ENCODE peak calls at places on chromosomes 4 and X, in ten cellular contexts. N is tibial nerve, O is body of pancreas, L is HCT116, F is Peyer's patch, Q is lower leg skin, X is spleen, Y is heart left ventricle, D is suprapubic skin, E is A549. K is an unnamed sample.

GRCh38 chr4:149914101-149914500 is 98.5 kb upstream of the IQCM start:
- DNase-seq in Q (no peak), F (no peak), N (no peak), Y (no peak), E (no peak), D (no peak), O (no peak), L (no peak), X (no peak), K (no peak)

GRCh38 chr4:127211377-127212268 is 421.1 kb upstream of the INTU start:
- DNase-seq in Y (no peak), X (no peak), F (no peak), O (no peak), E (no peak), L (no peak), D (no peak), N (no peak), Q (no peak), K (no peak)

GRCh38 chrX:131746491-131746968 is 202.7 kb downstream of the OR13H1 start:
- DNase-seq in X (peak; percentile 88), D (peak; percentile 86), Y (peak; percentile 87), E (peak; percentile 47), N (no peak), L (peak; percentile 2), Q (no peak), F (peak; percentile 79), O (peak; percentile 87), K (peak; percentile 83)

GRCh38 chrX:50594788-50595187 is 124.2 kb upstream of the DGKK start:
- DNase-seq in E (no peak), O (no peak), L (no peak), Y (peak; percentile 24), Q (no peak), D (no peak), N (no peak), X (no peak), F (no peak), K (no peak)

GRCh38 chrX:8191022-8191421 is 20.0 kb upstream of the VCX2 start:
- DNase-seq in L (no peak), X (no peak), F (no peak), E (no peak), Q (peak; percentile 27), O (no peak), D (no peak), N (no peak), Y (no peak), K (no peak)

GRCh38 chr4:16001484-16001858 is 38.5 kb upstream of the FGFBP2 start:
- DNase-seq in F (peak; percentile 26), L (peak; percentile 61), O (peak; percentile 43), Q (peak; percentile 59), E (peak; percentile 58), N (peak; percentile 48), X (no peak), D (peak; percentile 68), Y (peak; percentile 64), K (peak; percentile 57)

GRCh38 chrX:15882704-15883539 is 28.3 kb upstream of the AP1S2 start:
- DNase-seq in F (no peak), O (no peak), X (no peak), N (no peak), D (no peak), Q (no peak), E (no peak), Y (no peak), L (no peak), K (no peak)

GRCh38 chr4:7803992-7804758 is 135.5 kb downstream of the AFAP1 start:
- DNase-seq in E (peak; percentile 78), X (peak; percentile 91), Q (peak; percentile 80), D (peak; percentile 90), O (peak; percentile 81), Y (peak; percentile 83), N (peak; percentile 90), F (peak; percentile 71), L (peak; percentile 39), K (peak; percentile 87)

GRCh38 chr4:78962597-78963115 is 23.4 kb upstream of the PAQR3 start:
- DNase-seq in L (no peak), X (no peak), Y (no peak), O (no peak), D (no peak), F (no peak), Q (no peak), N (no peak), E (no peak), K (no peak)
- H3K4me3 ChIP-seq in L (no peak overlapping the region), X (no peak overlapping the region), Y (no peak overlapping the region), O (no peak overlapping the region), D (no peak overlapping the region), F (no peak overlapping the region), Q (no peak overlapping the region), N (no peak overlapping the region), E (no peak overlapping the region), K (no peak overlapping the region)

GRCh38 chr4:168637872-168638756 is 141.3 kb downstream of the PALLD start:
- DNase-seq in L (no peak), D (no peak), X (no peak), F (no peak), E (no peak), O (no peak), Y (no peak), Q (no peak), N (no peak), K (no peak)

GRCh38 chr4:168633474-168633873 is 136.6 kb downstream of the PALLD start:
- DNase-seq in Y (no peak), D (no peak), X (no peak), L (no peak), O (no peak), F (no peak), Q (no peak), E (no peak), N (no peak), K (no peak)

GRCh38 chr4:168636040-168636439 is 139.2 kb downstream of the PALLD start:
- DNase-seq in O (no peak), L (no peak), E (no peak), Y (no peak), Q (no peak), X (no peak), F (no peak), D (no peak), N (no peak), K (no peak)

GRCh38 chr4:168634276-168634802 is 137.5 kb downstream of the PALLD start:
- DNase-seq in Q (no peak), F (no peak), O (no peak), E (no peak), D (no peak), L (no peak), N (no peak), Y (no peak), X (no peak), K (peak; percentile 39)

GRCh38 chr4:168636506-168637176 is 139.8 kb downstream of the PALLD start:
- DNase-seq in X (no peak), Q (no peak), E (no peak), Y (no peak), F (no peak), N (no peak), O (no peak), L (no peak), D (no peak), K (no peak)
- TF ChIP-seq POLR2A in X (no peak), Q (no peak), E (no peak), Y (no peak), F (no peak), N (no peak), O (no peak), L (no peak), D (no peak), K (no peak)

GRCh38 chrX:13898084-13898483 is 81.2 kb upstream of the GPM6B start:
- DNase-seq in Q (no peak), O (no peak), D (no peak), E (no peak), Y (peak; percentile 34), L (no peak), F (no peak), N (peak; percentile 17), X (no peak), K (no peak)

GRCh38 chrX:13897571-13897970 is 80.7 kb upstream of the GPM6B start:
- DNase-seq in X (no peak), E (no peak), N (no peak), Q (no peak), F (no peak), L (no peak), O (no peak), D (no peak), Y (no peak), K (no peak)

GRCh38 chrX:13893826-13894225 is 76.9 kb upstream of the GPM6B start:
- DNase-seq in X (no peak), F (no peak), Y (peak; percentile 42), L (no peak), O (no peak), Q (no peak), E (no peak), D (no peak), N (no peak), K (no peak)

GRCh38 chrX:13892856-13893255 is 76.0 kb upstream of the GPM6B start:
- DNase-seq in D (no peak), L (no peak), N (no peak), Y (no peak), X (no peak), O (no peak), Q (no peak), F (no peak), E (no peak), K (no peak)

DNA sequence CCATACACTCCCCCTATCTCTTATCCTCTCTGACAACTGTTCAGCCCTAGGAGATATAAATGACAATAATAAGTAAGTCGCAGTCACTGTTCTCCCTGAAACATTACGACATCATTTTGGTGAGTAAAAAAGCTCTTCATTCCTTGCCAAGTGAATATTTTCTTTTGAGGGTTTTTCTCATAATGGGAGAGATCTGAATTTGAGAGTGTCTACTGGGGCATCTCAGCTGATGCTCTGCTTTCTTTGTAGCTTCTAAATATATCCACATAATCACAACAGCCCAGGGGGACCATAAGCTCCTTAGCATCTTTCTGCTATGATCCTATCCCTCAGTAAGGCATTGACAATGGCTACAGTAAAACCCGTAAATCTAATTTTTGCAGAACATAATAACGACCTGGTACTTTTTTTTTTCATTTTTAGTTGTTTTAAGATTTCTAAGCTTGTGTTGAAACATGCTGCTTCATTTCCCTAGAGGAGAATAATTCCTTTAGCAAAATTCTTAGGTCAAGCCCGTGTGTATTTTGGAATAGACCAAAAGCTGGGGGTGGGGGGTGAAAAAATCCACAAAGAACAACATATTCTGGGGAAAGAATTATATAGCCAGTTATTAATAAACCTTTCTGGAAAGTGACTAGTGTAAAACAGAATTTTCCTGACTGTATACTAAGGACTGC is 78.1 kb upstream of the GPM6B start:
- DNase-seq in D (no peak), F (no peak), Q (no peak), N (no peak), Y (no peak), X (no peak), L (no peak), O (no peak), E (no peak), K (no peak)
- H3K4me3 ChIP-seq in D (no peak overlapping the region), F (no peak overlapping the region), Q (no peak overlapping the region), N (no peak overlapping the region), Y (no peak overlapping the region), X (no peak overlapping the region), L (no peak overlapping the region), O (no peak overlapping the region), E (no peak overlapping the region), K (no peak overlapping the region)

GRCh38 chrX:109534933-109535332 is 1.7 kb upstream of the NXT2 start:
- DNase-seq in E (no peak), X (no peak), D (no peak), Y (no peak), O (no peak), L (no peak), F (no peak), N (no peak), Q (no peak), K (no peak)

GRCh38 chrX:109537324-109537665 is 651 bp downstream of the NXT2 start:
- DNase-seq in E (no peak), Q (peak; percentile 39), Y (no peak), X (no peak), F (no peak), N (peak; percentile 21), D (peak; percentile 65), O (peak; percentile 63), L (no peak), K (peak; percentile 51)

GRCh38 chrX:109535578-109535977 is 1.1 kb upstream of the NXT2 start:
- DNase-seq in E (no peak), Q (no peak), D (no peak), Y (no peak), L (no peak), F (no peak), N (no peak), O (no peak), X (no peak), K (no peak)

GRCh38 chrX:109533631-109534030 is 3.0 kb upstream of the NXT2 start:
- DNase-seq in N (no peak), E (no peak), O (peak; percentile 44), X (no peak), F (no peak), Y (no peak), D (no peak), L (no peak), Q (no peak), K (no peak)

DNA sequence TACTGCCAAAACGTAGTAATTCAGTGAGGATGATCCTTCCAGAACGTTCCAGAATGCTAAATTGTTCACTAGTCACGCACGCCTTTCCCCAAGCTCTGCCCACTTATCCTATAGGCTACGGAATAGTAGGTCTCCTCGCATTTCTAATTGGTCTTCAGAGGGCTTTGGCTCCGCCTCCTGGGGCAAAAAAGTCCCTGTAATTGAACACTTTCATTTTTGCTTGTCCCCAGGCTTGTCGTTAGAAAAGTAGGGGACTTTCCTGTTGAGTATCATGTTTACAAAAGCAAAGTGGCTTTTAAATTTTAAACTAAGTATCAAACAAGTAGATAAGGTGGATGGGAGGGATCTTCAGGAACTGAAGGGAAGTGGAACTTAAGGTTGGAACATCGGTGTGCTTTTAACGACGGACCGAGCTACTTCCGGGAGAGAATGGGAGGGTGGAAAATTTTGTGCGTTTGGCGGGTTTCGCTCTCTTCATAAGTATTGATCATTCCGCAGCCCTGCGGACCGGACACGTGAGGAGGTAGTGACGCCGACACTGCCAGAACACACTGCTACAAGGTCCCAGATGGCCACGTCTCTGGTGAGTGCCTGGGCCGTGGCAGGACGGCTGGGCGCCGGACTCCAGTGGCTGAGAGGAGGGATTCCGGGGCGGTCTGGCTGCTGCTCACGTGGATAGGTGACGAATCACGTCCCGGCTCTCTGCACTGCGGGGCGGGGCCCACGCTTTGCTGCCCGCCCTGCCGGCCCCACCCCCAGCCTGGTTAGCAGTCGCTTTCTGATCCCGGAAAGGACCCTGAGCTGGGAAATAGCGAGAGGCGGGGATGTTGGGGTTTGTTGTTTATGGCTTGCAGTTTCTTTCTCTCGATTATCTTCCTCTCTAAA is at the start of gene NXT2:
- DNase-seq in Q (peak; percentile 87), O (peak; percentile 91), N (peak; percentile 81), L (peak; percentile 88), D (peak; percentile 93), X (peak; percentile 96), F (peak; percentile 88), E (peak; percentile 86), Y (peak; percentile 94), K (peak; percentile 90)
- TF ChIP-seq POLR2A in Q (peak; percentile 15), O (peak; percentile 65), N (peak; percentile 61), L (peak; percentile 67), D (peak; percentile 73), X (peak; percentile 54), F (peak; percentile 74), E (peak; percentile 86), Y (peak; percentile 44), K (peak; percentile 71)

K was measured in uterus.